ENCODE peak calls at places on chromosome 19, in six cellular contexts. U, B, I, A, J and Z are unnamed samples.
A peak's percentile ranks its signal among the peaks of the same experiment; 100 is the strongest.

GRCh38 chr19:50510700-50511068 is 307 bp downstream of the JOSD2 start:
- DNase-seq in U (no peak), B (no peak), I (peak; percentile 18), A (no peak), J (no peak), Z (no peak)

GRCh38 chr19:48965033-48965805 is at the start of gene FTL:
- DNase-seq in U (peak; percentile 99), B (peak; percentile 77), I (peak; percentile 98), A (peak; percentile 76), J (peak; percentile 81), Z (peak; percentile 96)

GRCh38 chr19:32362318-32362691 is 16.9 kb downstream of the ZNF507 start:
- DNase-seq in U (no peak), B (no peak), I (no peak), A (no peak), J (no peak), Z (no peak)

GRCh38 chr19:40822161-40822560 is 23.2 kb downstream of the EGLN2 start:
- DNase-seq in U (peak; percentile 63), B (no peak), I (no peak), A (no peak), J (no peak), Z (no peak)

GRCh38 chr19:33950141-33950805 is 153.6 kb downstream of the KCTD15 start:
- DNase-seq in U (peak; percentile 23), B (no peak), I (peak; percentile 13), A (no peak), J (no peak), Z (no peak)

GRCh38 chr19:18763674-18764590 is 27.2 kb downstream of the COMP start:
- DNase-seq in U (no peak), B (no peak), I (peak; percentile 41), A (no peak), J (no peak), Z (no peak)

GRCh38 chr19:33395561-33396550 is 22.3 kb downstream of the CEBPG start:
- DNase-seq in U (peak; percentile 72), B (no peak), I (peak; percentile 73), A (no peak), J (no peak), Z (no peak)

GRCh38 chr19:9839415-9839814 is 4.3 kb downstream of the PIN1 start:
- DNase-seq in U (no peak), B (no peak), I (peak; percentile 19), A (no peak), J (no peak), Z (no peak)

GRCh38 chr19:39427707-39428106 is 8.0 kb downstream of the RPS16 start:
- DNase-seq in U (no peak), B (no peak), I (no peak), A (no peak), J (no peak), Z (no peak)

GRCh38 chr19:39430675-39431593 is 4.8 kb downstream of the RPS16 start:
- DNase-seq in U (no peak), B (no peak), I (peak; percentile 98), A (peak; percentile 53), J (peak; percentile 71), Z (peak; percentile 38)

GRCh38 chr19:39425744-39426143 is 10.0 kb downstream of the RPS16 start:
- DNase-seq in U (no peak), B (no peak), I (no peak), A (no peak), J (no peak), Z (no peak)

GRCh38 chr19:39426170-39426569 is 9.6 kb downstream of the RPS16 start:
- DNase-seq in U (no peak), B (no peak), I (no peak), A (no peak), J (no peak), Z (no peak)

GRCh38 chr19:39428309-39429112 is 7.2 kb downstream of the RPS16 start:
- DNase-seq in U (peak; percentile 81), B (no peak), I (peak; percentile 96), A (no peak), J (no peak), Z (peak; percentile 18)
- H3K27ac ChIP-seq in U (peak overlapping the region; percentile 86), B (no peak overlapping the region), I (peak overlapping the region; percentile 96), A (no peak overlapping the region), J (no peak overlapping the region), Z (no peak overlapping the region)

GRCh38 chr19:52007436-52007804 is 591 bp downstream of the ZNF615 start:
- DNase-seq in U (no peak), B (no peak), I (peak; percentile 12), A (no peak), J (no peak), Z (no peak)
- H3K27ac ChIP-seq in U (peak overlapping the region; percentile 81), B (peak overlapping the region; percentile 83), I (peak overlapping the region; percentile 67), A (peak overlapping the region; percentile 91), J (peak overlapping the region; percentile 78), Z (peak overlapping the region; percentile 73)

GRCh38 chr19:572891-573825 is 762 bp downstream of the BSG start:
- DNase-seq in U (peak; percentile 74), B (no peak), I (peak; percentile 64), A (no peak), J (no peak), Z (peak; percentile 52)

GRCh38 chr19:575527-576506 is 3.4 kb downstream of the BSG start:
- DNase-seq in U (no peak), B (no peak), I (peak; percentile 66), A (no peak), J (no peak), Z (no peak)

GRCh38 chr19:572140-572890 is at the start of gene BSG:
- DNase-seq in U (peak; percentile 99), B (peak; percentile 98), I (peak; percentile 99), A (peak; percentile 98), J (peak; percentile 98), Z (peak; percentile 99)

GRCh38 chr19:576768-577438 is 4.5 kb downstream of the BSG start:
- DNase-seq in U (no peak), B (no peak), I (no peak), A (no peak), J (no peak), Z (no peak)

GRCh38 chr19:574658-575526 is 2.5 kb downstream of the BSG start:
- DNase-seq in U (no peak), B (no peak), I (peak; percentile 56), A (no peak), J (no peak), Z (peak; percentile 42)
- H3K27ac ChIP-seq in U (no peak overlapping the region), B (no peak overlapping the region), I (peak overlapping the region; percentile 77), A (peak overlapping the region; percentile 65), J (no peak overlapping the region), Z (peak overlapping the region; percentile 17)

GRCh38 chr19:55109527-55110291 is 7.7 kb downstream of the PPP1R12C start:
- DNase-seq in U (no peak), B (no peak), I (no peak), A (no peak), J (no peak), Z (no peak)
- H3K27ac ChIP-seq in U (no peak overlapping the region), B (no peak overlapping the region), I (no peak overlapping the region), A (no peak overlapping the region), J (no peak overlapping the region), Z (no peak overlapping the region)

GRCh38 chr19:47630594-47630993 is 21.7 kb downstream of the BICRA start:
- DNase-seq in U (no peak), B (no peak), I (no peak), A (no peak), J (no peak), Z (no peak)
- H3K27ac ChIP-seq in U (no peak overlapping the region), B (no peak overlapping the region), I (no peak overlapping the region), A (no peak overlapping the region), J (no peak overlapping the region), Z (no peak overlapping the region)

DNA sequence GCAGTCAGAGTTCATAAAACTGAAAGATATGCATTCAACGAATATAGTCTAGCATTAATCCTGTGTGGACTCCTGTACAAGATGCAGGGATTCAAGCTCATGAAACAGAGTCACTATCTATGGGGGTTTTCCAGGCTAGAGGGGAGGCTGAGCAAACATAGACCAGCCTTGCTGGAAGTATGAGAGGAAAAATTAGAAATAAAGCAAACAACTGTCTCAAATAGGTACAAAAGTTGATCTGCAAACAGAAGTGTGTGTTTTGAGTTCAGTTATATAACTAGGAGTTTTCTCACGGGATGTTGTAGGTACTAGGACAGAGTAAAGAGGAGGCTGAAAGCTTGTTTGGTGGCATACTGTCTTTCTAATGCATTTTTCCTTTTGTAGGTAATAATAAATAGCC is 8.5 kb upstream of the LGALS14 start:
- DNase-seq in U (no peak), B (no peak), I (no peak), A (no peak), J (no peak), Z (no peak)
- H3K27ac ChIP-seq in U (no peak overlapping the region), B (no peak overlapping the region), I (no peak overlapping the region), A (no peak overlapping the region), J (no peak overlapping the region), Z (no peak overlapping the region)

DNA sequence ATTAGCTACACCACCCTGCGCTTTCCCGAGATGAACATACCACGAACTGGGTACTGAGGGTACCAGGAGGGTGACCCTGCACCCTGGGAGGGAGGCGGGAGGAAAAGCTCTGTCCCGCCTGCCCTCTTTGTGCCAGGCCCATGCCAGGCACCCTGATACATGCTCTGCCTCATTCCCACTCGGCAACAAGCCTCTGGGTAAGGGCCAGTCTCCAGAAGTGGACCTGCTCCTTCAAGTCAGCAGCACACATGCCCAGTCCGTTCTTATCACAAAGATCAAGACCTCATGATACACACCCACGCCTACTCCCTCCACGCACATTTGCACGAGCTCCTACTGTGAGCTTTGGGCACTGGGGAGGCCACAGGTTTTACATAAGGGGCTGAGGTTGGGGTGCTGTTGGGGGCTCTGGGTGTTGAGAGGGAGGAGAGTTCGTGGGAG is 2.0 kb upstream of the FFAR1 start:
- DNase-seq in U (peak; percentile 31), B (no peak), I (no peak), A (no peak), J (no peak), Z (no peak)
- H3K27ac ChIP-seq in U (no peak overlapping the region), B (no peak overlapping the region), I (no peak overlapping the region), A (no peak overlapping the region), J (no peak overlapping the region), Z (no peak overlapping the region)

GRCh38 chr19:28291874-28292273 is 921.1 kb downstream of the UQCRFS1 start:
- DNase-seq in U (no peak), B (no peak), I (no peak), A (no peak), J (no peak), Z (no peak)
- H3K27ac ChIP-seq in U (no peak overlapping the region), B (no peak overlapping the region), I (no peak overlapping the region), A (no peak overlapping the region), J (no peak overlapping the region), Z (no peak overlapping the region)

DNA sequence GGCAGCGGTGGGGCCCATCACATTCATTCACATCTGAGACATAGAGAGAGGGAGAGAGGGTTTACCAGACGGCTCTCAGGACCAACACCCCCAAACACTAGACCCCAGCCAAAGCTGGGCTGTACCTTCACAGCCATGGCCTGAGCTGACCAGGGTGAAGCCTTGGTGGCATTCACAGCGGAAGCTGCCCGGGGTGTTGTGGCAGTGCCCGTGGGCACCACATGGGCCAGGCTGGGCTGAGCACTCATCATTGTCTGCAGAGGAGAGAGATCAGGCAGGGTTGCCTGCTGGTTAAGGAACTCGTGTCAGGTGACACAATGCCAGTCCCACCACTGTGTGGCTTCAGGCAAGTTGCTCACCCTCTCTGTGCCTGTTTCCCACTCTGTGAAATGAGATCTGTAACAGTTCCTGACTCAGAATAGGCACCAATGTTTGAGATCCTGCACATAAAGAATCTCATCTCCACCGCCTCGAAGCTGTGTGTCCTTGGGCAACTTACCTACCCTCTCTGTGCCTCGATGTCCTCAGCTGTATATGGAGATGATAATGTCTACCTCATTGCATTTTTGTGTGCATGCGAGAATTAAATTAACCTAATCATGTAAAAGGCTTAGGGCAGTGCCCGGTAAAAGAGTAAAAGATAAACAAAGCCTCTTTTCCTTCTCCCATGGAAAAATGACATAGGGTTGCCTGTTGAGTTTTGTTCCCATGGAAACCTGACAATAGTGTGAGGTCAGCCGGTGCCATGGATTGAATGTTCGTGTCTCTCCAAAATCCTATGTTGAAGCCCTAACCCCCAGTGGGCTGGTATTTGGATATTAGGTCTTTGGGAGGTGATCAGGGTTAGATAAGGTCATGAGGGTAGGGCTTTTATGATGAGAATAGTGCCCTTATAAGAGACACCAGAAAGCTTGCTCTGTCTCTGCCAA is 22.9 kb downstream of the CCL25 start:
- DNase-seq in U (no peak), B (no peak), I (no peak), A (no peak), J (no peak), Z (no peak)
- H3K27ac ChIP-seq in U (no peak overlapping the region), B (no peak overlapping the region), I (no peak overlapping the region), A (no peak overlapping the region), J (no peak overlapping the region), Z (no peak overlapping the region)